ENCODE peak calls at places on chromosomes 1 and 21, in six cellular contexts. One of them, this sample, is unnamed.

GRCh38 chr21:37220433-37220980 is 46.6 kb downstream of the VPS26C start:
- DNase-seq in epithelial cell of esophagus: peak
- DNase-seq in skeletal muscle cell: peak
- DNase-seq in A673: peak
- DNase-seq in CD4-positive, CD25-positive, alpha-beta regulatory T cell: peak
- DNase-seq in AG10803: peak
- DNase-seq in this sample: peak

GRCh38 chr1:203116048-203116810 is 11.3 kb upstream of the ADORA1 start:
- DNase-seq in A673: no peak
- DNase-seq in AG10803: no peak
- DNase-seq in epithelial cell of esophagus: no peak
- DNase-seq in CD4-positive, CD25-positive, alpha-beta regulatory T cell: no peak
- DNase-seq in skeletal muscle cell: peak
- DNase-seq in this sample: no peak

GRCh38 chr1:109912214-109912861 is 1.7 kb downstream of the CSF1 start:
- DNase-seq in AG10803: peak
- DNase-seq in skeletal muscle cell: no peak
- DNase-seq in A673: no peak
- DNase-seq in CD4-positive, CD25-positive, alpha-beta regulatory T cell: no peak
- DNase-seq in epithelial cell of esophagus: no peak
- DNase-seq in this sample: no peak

GRCh38 chr1:31588751-31589515 is 12.6 kb downstream of the TINAGL1 start:
- DNase-seq in AG10803: no peak
- DNase-seq in CD4-positive, CD25-positive, alpha-beta regulatory T cell: no peak
- DNase-seq in skeletal muscle cell: no peak
- DNase-seq in epithelial cell of esophagus: no peak
- DNase-seq in A673: peak
- DNase-seq in this sample: no peak

GRCh38 chr1:243315933-243316332 is 60.1 kb downstream of the SDCCAG8 start:
- DNase-seq in epithelial cell of esophagus: no peak
- DNase-seq in A673: no peak
- DNase-seq in AG10803: no peak
- DNase-seq in CD4-positive, CD25-positive, alpha-beta regulatory T cell: no peak
- DNase-seq in skeletal muscle cell: no peak
- DNase-seq in this sample: no peak

GRCh38 chr1:119914071-119914470 is 17.8 kb upstream of the ADAM30 start:
- DNase-seq in AG10803: peak
- DNase-seq in A673: no peak
- DNase-seq in CD4-positive, CD25-positive, alpha-beta regulatory T cell: no peak
- DNase-seq in skeletal muscle cell: no peak
- DNase-seq in epithelial cell of esophagus: no peak
- DNase-seq in this sample: no peak

GRCh38 chr1:111489604-111490003 is 13.8 kb downstream of the ADORA3 start:
- DNase-seq in epithelial cell of esophagus: no peak
- DNase-seq in skeletal muscle cell: no peak
- DNase-seq in A673: no peak
- DNase-seq in CD4-positive, CD25-positive, alpha-beta regulatory T cell: no peak
- DNase-seq in AG10803: no peak
- DNase-seq in this sample: no peak

GRCh38 chr1:160376525-160377131 is 9.8 kb downstream of the NHLH1 start:
- DNase-seq in epithelial cell of esophagus: peak
- DNase-seq in A673: peak
- DNase-seq in AG10803: peak
- DNase-seq in CD4-positive, CD25-positive, alpha-beta regulatory T cell: peak
- DNase-seq in skeletal muscle cell: peak
- DNase-seq in this sample: peak

GRCh38 chr1:163561570-163562295 is 240.0 kb downstream of the NUF2 start:
- DNase-seq in epithelial cell of esophagus: peak
- DNase-seq in skeletal muscle cell: no peak
- DNase-seq in CD4-positive, CD25-positive, alpha-beta regulatory T cell: no peak
- DNase-seq in A673: peak
- DNase-seq in AG10803: peak
- DNase-seq in this sample: peak

GRCh38 chr21:40696246-40696645 is 150.7 kb downstream of the DSCAM start:
- DNase-seq in epithelial cell of esophagus: peak
- DNase-seq in AG10803: no peak
- DNase-seq in CD4-positive, CD25-positive, alpha-beta regulatory T cell: no peak
- DNase-seq in A673: no peak
- DNase-seq in skeletal muscle cell: no peak
- DNase-seq in this sample: no peak

GRCh38 chr1:234265861-234266260 is 107.4 kb upstream of the COA6 start:
- DNase-seq in skeletal muscle cell: no peak
- DNase-seq in epithelial cell of esophagus: no peak
- DNase-seq in A673: no peak
- DNase-seq in CD4-positive, CD25-positive, alpha-beta regulatory T cell: no peak
- DNase-seq in AG10803: no peak
- DNase-seq in this sample: no peak

GRCh38 chr21:39666026-39666425 is 53.3 kb downstream of the B3GALT5 start:
- DNase-seq in CD4-positive, CD25-positive, alpha-beta regulatory T cell: no peak
- DNase-seq in epithelial cell of esophagus: no peak
- DNase-seq in A673: no peak
- DNase-seq in skeletal muscle cell: no peak
- DNase-seq in AG10803: no peak
- DNase-seq in this sample: no peak

GRCh38 chr1:92901699-92902405 is 59.4 kb downstream of the DIPK1A start:
- DNase-seq in skeletal muscle cell: peak
- DNase-seq in AG10803: peak
- DNase-seq in CD4-positive, CD25-positive, alpha-beta regulatory T cell: no peak
- DNase-seq in A673: no peak
- DNase-seq in epithelial cell of esophagus: no peak
- DNase-seq in this sample: no peak

GRCh38 chr1:235160965-235161684 is at the start of gene RBM34:
- DNase-seq in AG10803: peak
- DNase-seq in skeletal muscle cell: peak
- DNase-seq in CD4-positive, CD25-positive, alpha-beta regulatory T cell: peak
- DNase-seq in A673: peak
- DNase-seq in epithelial cell of esophagus: peak
- DNase-seq in this sample: peak

DNA sequence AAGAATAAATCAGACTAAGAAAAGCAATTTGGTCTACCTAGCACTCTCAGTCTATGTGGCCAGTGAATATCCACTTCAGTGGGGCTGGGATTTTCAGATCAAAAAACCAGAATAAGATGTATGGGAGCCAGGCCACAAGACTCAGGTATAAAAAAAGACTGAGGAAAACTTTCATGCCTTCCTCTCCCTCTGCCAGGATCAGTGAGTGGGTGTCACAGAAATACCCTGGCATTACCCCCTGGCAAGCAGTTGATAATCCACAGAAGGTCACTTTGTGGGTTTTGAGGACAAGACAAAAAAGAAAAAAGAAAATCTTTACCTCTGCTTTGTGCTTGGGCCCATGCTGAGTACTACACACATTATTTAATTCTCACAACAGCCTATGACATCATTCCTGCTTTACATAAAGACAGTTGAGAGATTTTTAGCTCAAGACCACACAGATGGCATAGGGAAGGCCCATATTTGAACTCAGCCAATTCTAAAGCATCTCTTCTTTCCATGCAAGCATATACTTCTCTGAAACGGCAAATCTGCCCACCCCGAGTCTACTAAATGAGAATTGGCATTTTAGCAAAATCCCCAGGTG is 57.6 kb downstream of the DESI2 start:
- DNase-seq in CD4-positive, CD25-positive, alpha-beta regulatory T cell: no peak
- DNase-seq in AG10803: no peak
- DNase-seq in A673: no peak
- DNase-seq in skeletal muscle cell: no peak
- DNase-seq in epithelial cell of esophagus: no peak
- DNase-seq in this sample: no peak
- H3K4me3 ChIP-seq in CD4-positive, CD25-positive, alpha-beta regulatory T cell: no peak
- H3K4me3 ChIP-seq in AG10803: no peak
- H3K4me3 ChIP-seq in A673: no peak
- H3K4me3 ChIP-seq in skeletal muscle cell: no peak
- H3K4me3 ChIP-seq in epithelial cell of esophagus: no peak
- H3K4me3 ChIP-seq in this sample: no peak

GRCh38 chr1:42952353-42953001 is 6.2 kb downstream of the SLC2A1 start:
- DNase-seq in epithelial cell of esophagus: peak
- DNase-seq in A673: no peak
- DNase-seq in skeletal muscle cell: no peak
- DNase-seq in AG10803: no peak
- DNase-seq in CD4-positive, CD25-positive, alpha-beta regulatory T cell: peak
- DNase-seq in this sample: peak
- H3K4me3 ChIP-seq in epithelial cell of esophagus: peak
- H3K4me3 ChIP-seq in A673: no peak
- H3K4me3 ChIP-seq in skeletal muscle cell: no peak
- H3K4me3 ChIP-seq in AG10803: no peak
- H3K4me3 ChIP-seq in CD4-positive, CD25-positive, alpha-beta regulatory T cell: peak
- H3K4me3 ChIP-seq in this sample: no peak

DNA sequence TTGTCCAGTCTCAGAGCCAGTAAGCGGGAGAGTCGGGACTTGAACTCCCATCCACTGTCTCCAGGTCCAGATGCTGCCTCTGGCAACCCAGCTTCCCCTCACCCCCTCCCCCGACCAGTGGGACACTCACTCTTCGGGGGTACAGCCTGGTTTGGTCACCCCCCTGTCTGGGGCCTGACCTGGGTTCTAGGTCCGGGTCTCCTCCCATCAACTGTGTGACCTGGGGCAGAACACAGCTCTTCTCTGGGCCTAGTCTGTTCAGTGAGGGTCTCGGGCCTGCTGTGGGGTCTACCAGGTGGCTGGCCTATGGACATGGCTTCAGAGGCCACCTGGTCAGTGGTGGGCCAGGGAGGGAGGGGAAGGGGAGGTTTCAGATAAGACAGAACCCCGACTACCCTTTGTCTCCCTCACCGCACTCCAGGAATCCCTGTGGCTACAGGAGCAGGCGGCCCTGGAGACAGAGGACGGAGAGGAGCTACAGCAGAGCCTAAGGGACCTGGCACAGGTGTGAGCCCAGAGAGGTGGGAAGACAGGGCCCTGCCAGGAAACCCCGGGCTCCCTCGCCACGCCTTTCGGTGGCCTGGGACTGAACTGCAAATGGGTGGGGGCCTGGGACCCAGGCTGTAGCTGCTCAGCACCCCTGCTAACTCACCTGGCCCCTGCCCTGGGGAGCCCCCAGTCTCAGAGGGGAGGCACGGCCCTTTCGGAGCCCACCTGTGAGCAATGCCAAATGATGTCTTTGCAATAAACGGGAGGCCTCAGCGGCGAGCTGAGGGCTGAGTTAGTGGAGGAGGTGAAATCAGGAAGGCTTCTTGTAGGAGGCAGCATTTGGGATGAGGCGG is 4.1 kb upstream of the NBPF3 start:
- DNase-seq in A673: no peak
- DNase-seq in AG10803: no peak
- DNase-seq in epithelial cell of esophagus: no peak
- DNase-seq in CD4-positive, CD25-positive, alpha-beta regulatory T cell: no peak
- DNase-seq in skeletal muscle cell: no peak
- DNase-seq in this sample: no peak
- H3K4me3 ChIP-seq in A673: peak
- H3K4me3 ChIP-seq in AG10803: no peak
- H3K4me3 ChIP-seq in epithelial cell of esophagus: no peak
- H3K4me3 ChIP-seq in CD4-positive, CD25-positive, alpha-beta regulatory T cell: no peak
- H3K4me3 ChIP-seq in skeletal muscle cell: no peak
- H3K4me3 ChIP-seq in this sample: no peak

GRCh38 chr1:85580046-85580411 is 532 bp upstream of the CCN1 start:
- DNase-seq in A673: no peak
- DNase-seq in AG10803: peak
- DNase-seq in skeletal muscle cell: peak
- DNase-seq in epithelial cell of esophagus: peak
- DNase-seq in CD4-positive, CD25-positive, alpha-beta regulatory T cell: no peak
- DNase-seq in this sample: peak

GRCh38 chr1:85576642-85577420 is 3.7 kb upstream of the CCN1 start:
- DNase-seq in A673: peak
- DNase-seq in AG10803: peak
- DNase-seq in skeletal muscle cell: peak
- DNase-seq in epithelial cell of esophagus: peak
- DNase-seq in CD4-positive, CD25-positive, alpha-beta regulatory T cell: peak
- DNase-seq in this sample: peak

GRCh38 chr1:85579619-85580018 is 942 bp upstream of the CCN1 start:
- DNase-seq in epithelial cell of esophagus: no peak
- DNase-seq in AG10803: peak
- DNase-seq in skeletal muscle cell: no peak
- DNase-seq in A673: no peak
- DNase-seq in CD4-positive, CD25-positive, alpha-beta regulatory T cell: no peak
- DNase-seq in this sample: peak

GRCh38 chr1:85577421-85578320 is 2.9 kb upstream of the CCN1 start:
- DNase-seq in CD4-positive, CD25-positive, alpha-beta regulatory T cell: peak
- DNase-seq in AG10803: no peak
- DNase-seq in epithelial cell of esophagus: no peak
- DNase-seq in A673: peak
- DNase-seq in skeletal muscle cell: peak
- DNase-seq in this sample: no peak

DNA sequence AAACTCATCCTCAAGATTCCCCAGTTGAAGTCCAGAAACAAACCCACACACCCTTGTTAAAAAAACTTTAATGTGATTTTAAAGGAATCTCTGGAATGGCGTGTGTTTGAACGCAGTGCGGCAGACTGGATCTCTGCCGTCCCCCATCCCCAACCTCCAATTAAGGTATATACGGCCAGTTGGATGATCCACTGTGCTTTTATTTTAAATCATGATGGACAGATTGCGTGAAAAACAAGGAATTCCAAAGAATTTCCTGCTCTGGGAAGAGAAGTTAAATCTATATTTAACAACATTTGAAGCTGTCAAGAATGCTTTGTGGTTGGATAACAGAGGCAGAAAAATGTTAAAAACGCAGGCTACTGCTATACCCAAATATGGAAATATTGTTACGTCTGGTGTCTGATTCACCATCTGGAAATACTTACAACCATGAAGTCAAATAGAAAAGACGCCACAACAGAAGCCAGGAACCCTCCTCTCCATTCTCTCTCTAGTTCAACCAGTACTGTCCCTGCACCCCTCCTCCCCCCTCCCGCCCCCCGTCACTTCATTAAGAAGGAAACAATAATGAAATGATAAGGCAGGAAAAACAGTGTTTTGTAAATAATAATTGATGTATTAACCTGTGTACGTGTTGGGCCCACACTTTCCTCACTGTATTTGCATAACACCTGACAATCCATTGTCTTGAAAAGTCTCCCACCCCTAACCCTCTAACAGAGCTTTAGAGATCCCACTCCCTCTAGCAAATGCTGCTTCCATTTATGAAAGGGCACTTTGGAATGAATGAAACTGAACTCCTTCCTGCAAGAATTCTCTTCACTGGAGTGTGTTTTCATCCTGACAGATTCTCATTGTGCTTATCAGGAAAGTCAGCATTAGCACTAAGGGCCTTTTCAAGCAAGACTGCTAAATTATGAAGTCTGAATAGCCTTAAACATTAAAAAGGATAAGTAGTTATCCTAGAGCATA is 2.0 kb upstream of the CCN1 start:
- DNase-seq in skeletal muscle cell: peak
- DNase-seq in AG10803: peak
- DNase-seq in epithelial cell of esophagus: no peak
- DNase-seq in CD4-positive, CD25-positive, alpha-beta regulatory T cell: no peak
- DNase-seq in A673: peak
- DNase-seq in this sample: peak
- H3K4me3 ChIP-seq in skeletal muscle cell: peak
- H3K4me3 ChIP-seq in AG10803: peak
- H3K4me3 ChIP-seq in epithelial cell of esophagus: no peak
- H3K4me3 ChIP-seq in CD4-positive, CD25-positive, alpha-beta regulatory T cell: no peak
- H3K4me3 ChIP-seq in A673: peak
- H3K4me3 ChIP-seq in this sample: peak